ENCODE peak calls at places on chromosomes 1 and 21, in seven cellular contexts. L, M, J, O, I, D and X are unnamed samples.

GRCh38 chr1:219041141-219041540 is 132.5 kb upstream of the LYPLAL1 start:
- DNase-seq in L (no peak), M (no peak), J (no peak), O (no peak), I (no peak), D (no peak), X (no peak)

GRCh38 chr21:45516071-45516670 is 26.1 kb downstream of the SLC19A1 start:
- DNase-seq in L (no peak), M (peak), J (no peak), O (peak), I (no peak), D (no peak), X (no peak)

GRCh38 chr1:61083014-61083798 is 845 bp downstream of the NFIA start:
- DNase-seq in L (no peak), M (peak), J (peak), O (peak), I (peak), D (peak), X (no peak)

GRCh38 chr1:115764541-115764940 is 4.0 kb downstream of the CASQ2 start:
- DNase-seq in L (no peak), M (no peak), J (peak), O (no peak), I (peak), D (peak), X (no peak)

GRCh38 chr1:119862276-119862675 is 34.0 kb downstream of the ADAM30 start:
- DNase-seq in L (no peak), M (no peak), J (no peak), O (no peak), I (no peak), D (no peak), X (no peak)

GRCh38 chr1:172966844-172967540 is 83.7 kb downstream of the TNFSF18 start:
- DNase-seq in L (no peak), M (no peak), J (no peak), O (no peak), I (no peak), D (peak), X (no peak)

GRCh38 chr1:87273291-87273690 is 55.4 kb upstream of the LMO4 start:
- DNase-seq in L (no peak), M (no peak), J (no peak), O (no peak), I (peak), D (no peak), X (no peak)

GRCh38 chr1:65395887-65396612 is 24.4 kb upstream of the LEPR start:
- DNase-seq in L (no peak), M (no peak), J (no peak), O (no peak), I (no peak), D (no peak), X (no peak)

GRCh38 chr1:8023287-8023994 is 2.7 kb downstream of the ERRFI1 start:
- DNase-seq in L (no peak), M (no peak), J (no peak), O (no peak), I (no peak), D (no peak), X (no peak)
- H3K27ac ChIP-seq in L (no peak), M (no peak), J (no peak), O (peak), I (peak), D (no peak), X (no peak)

DNA sequence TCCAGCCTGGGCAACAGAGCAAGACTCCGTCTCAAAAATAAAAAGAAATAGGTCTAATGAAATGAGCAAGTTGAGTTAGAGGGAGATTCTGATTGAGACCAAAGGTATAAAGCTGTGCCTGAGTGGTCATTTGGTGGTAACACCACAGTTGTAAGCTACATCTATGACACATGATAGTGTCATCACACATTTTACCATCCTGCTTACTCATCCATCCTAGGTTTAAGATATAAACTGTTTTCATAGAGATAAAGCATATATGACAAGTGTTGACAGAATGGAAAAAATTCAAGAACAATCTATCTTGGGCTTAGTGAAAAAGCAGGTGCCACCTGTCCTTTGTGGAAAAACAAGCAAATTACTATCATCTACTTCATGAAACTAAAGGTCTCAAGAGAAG is 7.1 kb upstream of the CFAP141 start:
- DNase-seq in L (no peak), M (no peak), J (no peak), O (no peak), I (no peak), D (no peak), X (no peak)
- H3K27ac ChIP-seq in L (no peak), M (peak), J (no peak), O (no peak), I (no peak), D (no peak), X (no peak)

DNA sequence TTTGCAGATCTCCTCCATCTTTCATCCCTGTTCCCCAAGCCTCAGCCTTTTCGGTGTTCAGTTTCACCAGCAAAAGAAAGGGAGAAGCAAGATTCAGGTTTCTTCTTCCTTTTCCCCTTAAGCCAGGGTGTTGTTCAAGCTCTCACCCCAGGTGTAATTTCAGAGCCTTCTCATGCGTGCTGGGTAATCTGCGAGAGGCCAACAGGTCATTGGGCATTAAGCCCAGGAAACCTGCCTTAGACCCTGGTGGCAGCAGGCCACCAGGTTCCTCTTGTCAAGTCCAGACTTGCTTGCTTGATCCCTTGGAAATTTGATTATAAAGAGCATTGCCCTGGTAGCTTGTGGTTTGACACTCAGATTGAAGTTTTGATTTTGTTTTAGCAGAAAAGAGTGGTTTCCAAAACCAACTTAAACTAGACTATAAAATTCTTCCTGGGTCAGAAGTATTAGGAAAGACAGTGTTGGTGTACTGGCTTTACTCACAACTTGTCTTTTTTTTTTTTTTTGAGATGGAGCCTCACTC is 6.9 kb downstream of the AKR1A1 start:
- DNase-seq in L (no peak), M (no peak), J (no peak), O (no peak), I (no peak), D (peak), X (no peak)
- H3K27ac ChIP-seq in L (no peak), M (no peak), J (peak), O (peak), I (peak), D (peak), X (no peak)

GRCh38 chr21:39050839-39051560 is 132.3 kb downstream of the PSMG1 start:
- DNase-seq in L (no peak), M (no peak), J (no peak), O (no peak), I (no peak), D (no peak), X (no peak)
- H3K27ac ChIP-seq in L (no peak), M (peak), J (no peak), O (no peak), I (no peak), D (peak), X (no peak)

DNA sequence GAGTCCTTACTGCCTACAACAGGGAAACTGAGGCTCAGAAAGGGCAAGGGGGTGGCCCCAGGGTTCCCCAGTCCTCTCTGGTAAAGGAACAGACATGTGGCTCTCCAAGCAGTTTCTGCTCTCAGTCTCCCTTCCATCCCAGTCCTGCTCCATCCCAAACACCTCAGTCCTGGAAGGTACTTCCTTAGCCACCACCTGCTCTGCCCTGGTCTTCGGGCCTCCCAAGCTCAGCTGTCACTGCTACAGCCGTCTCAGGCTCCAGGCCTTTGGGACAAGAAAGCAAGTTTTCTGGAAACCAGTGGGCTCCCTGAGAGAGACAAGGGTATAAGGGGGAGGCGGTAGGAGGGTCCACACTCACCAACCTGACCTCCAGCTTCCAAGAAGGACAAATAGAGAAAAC is 23.1 kb upstream of the ADGRB2 start:
- DNase-seq in L (no peak), M (no peak), J (no peak), O (peak), I (no peak), D (no peak), X (no peak)
- H3K27ac ChIP-seq in L (no peak), M (peak), J (peak), O (no peak), I (no peak), D (no peak), X (peak)

GRCh38 chr1:15756143-15757015 is 2.2 kb upstream of the FBLIM1 start:
- DNase-seq in L (no peak), M (no peak), J (no peak), O (peak), I (peak), D (peak), X (no peak)
- H3K27ac ChIP-seq in L (no peak), M (peak), J (peak), O (no peak), I (no peak), D (peak), X (no peak)

GRCh38 chr1:32392358-32392757 is 1.9 kb downstream of the BSDC1 start:
- DNase-seq in L (no peak), M (no peak), J (no peak), O (no peak), I (no peak), D (no peak), X (no peak)

GRCh38 chr1:32394890-32395415 is 712 bp upstream of the BSDC1 start:
- DNase-seq in L (no peak), M (no peak), J (no peak), O (no peak), I (no peak), D (peak), X (no peak)

GRCh38 chr1:32394141-32394889 is at the start of gene BSDC1:
- DNase-seq in L (peak), M (peak), J (peak), O (peak), I (peak), D (peak), X (peak)

GRCh38 chr1:32393832-32394140 is 455 bp downstream of the BSDC1 start:
- DNase-seq in L (no peak), M (no peak), J (no peak), O (peak), I (peak), D (peak), X (no peak)

DNA sequence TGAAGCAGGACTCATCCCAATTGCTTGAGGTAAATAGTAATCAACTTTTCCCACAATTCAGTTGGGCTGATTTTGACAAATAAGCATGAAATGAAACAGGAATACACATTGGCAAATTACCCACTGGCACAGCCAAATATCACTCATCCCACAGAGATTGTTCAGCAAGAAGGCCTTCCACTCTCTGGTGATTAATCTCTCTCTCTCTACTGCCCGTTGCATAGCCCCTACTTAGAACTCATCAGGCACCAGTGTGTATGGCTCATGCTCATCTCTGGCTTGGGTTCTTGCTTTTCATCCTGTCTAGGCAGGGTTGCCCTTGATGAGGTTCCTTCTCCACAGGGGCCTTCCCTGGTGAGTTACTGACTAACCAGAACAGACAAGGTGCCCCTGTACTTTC is 1.1 kb downstream of the BSDC1 start:
- DNase-seq in L (no peak), M (no peak), J (no peak), O (no peak), I (no peak), D (no peak), X (no peak)
- H3K27ac ChIP-seq in L (no peak), M (peak), J (no peak), O (no peak), I (no peak), D (no peak), X (no peak)

GRCh38 chr1:24105368-24106160 is 6.4 kb downstream of the MYOM3 start:
- DNase-seq in L (no peak), M (no peak), J (no peak), O (no peak), I (no peak), D (peak), X (no peak)
- H3K27ac ChIP-seq in L (no peak), M (peak), J (no peak), O (no peak), I (no peak), D (no peak), X (no peak)

DNA sequence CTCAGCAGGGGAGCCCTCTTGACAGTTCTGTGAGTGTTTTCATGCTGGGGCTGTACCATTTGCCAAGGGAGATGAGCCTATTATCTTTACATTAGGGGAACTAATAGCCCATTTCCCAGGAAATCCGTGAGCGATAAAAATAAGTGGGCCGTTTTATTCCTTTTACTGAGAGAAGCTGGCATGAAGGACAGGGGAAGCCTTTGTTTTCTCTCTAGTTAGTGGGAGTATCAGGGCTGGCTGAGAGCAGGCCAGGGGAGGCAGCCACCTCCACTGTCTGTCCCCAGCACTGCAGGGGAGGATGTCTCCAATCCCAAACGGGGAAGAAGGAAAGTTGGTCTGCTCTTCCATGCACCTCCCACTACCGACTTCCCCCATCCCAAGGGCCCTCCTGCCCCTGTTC is 2.5 kb downstream of the UBL4B start:
- DNase-seq in L (no peak), M (no peak), J (no peak), O (no peak), I (no peak), D (no peak), X (no peak)
- H3K27ac ChIP-seq in L (no peak), M (no peak), J (no peak), O (no peak), I (no peak), D (no peak), X (no peak)